ENCODE peak calls at places on chromosomes 5 and 9, in ten cellular contexts. Q is GM13977; B is T follicular helper cell; W is NCI-H2081; G is non-pigmented ciliary epithelial cell; S is progenitor cell of endocrine pancreas; A is activated CD4-positive, alpha-beta T cell treated with anti-CD3 and anti-CD28 coated beads for 1 hour; O is T-cell; Z is mesendoderm; X is ACHN. E is an unnamed sample.

GRCh38 chr9:107768224-107768623 is 278.7 kb upstream of the KLF4 start:
- DNase-seq in B (no peak), A (no peak), W (no peak), X (no peak), Q (no peak), S (no peak), G (no peak), O (no peak), Z (peak), E (no peak)

GRCh38 chr9:77284616-77285015 is 107.3 kb downstream of the VPS13A start:
- DNase-seq in B (no peak), S (no peak), G (no peak), A (no peak), O (no peak), X (no peak), W (no peak), Z (no peak), Q (no peak), E (no peak)

GRCh38 chr5:76204713-76205112 is 121.5 kb downstream of the SV2C start:
- DNase-seq in S (no peak), Q (no peak), Z (peak), A (no peak), G (no peak), B (no peak), W (no peak), X (no peak), O (no peak), E (no peak)

GRCh38 chr9:133836818-133837217 is 98.7 kb upstream of the SARDH start:
- DNase-seq in Z (no peak), Q (no peak), B (no peak), G (no peak), O (no peak), A (no peak), W (no peak), X (no peak), S (no peak), E (no peak)

GRCh38 chr5:121325930-121326329 is 525.8 kb upstream of the FTMT start:
- DNase-seq in W (no peak), Q (no peak), X (no peak), S (no peak), O (no peak), G (no peak), B (no peak), A (no peak), Z (no peak), E (no peak)

GRCh38 chr5:68339921-68340321 is 124.4 kb downstream of the PIK3R1 start:
- DNase-seq in B (no peak), O (no peak), Z (no peak), X (no peak), S (no peak), A (no peak), W (no peak), Q (no peak), G (no peak), E (no peak)

GRCh38 chr9:27665121-27665520 is 91.8 kb upstream of the C9orf72 start:
- DNase-seq in A (no peak), Z (no peak), O (no peak), G (no peak), B (no peak), Q (no peak), S (no peak), W (no peak), X (no peak), E (no peak)

GRCh38 chr5:160486573-160486972 is 64.9 kb downstream of the PTTG1 start:
- DNase-seq in O (peak), B (peak), A (no peak), Q (no peak), G (no peak), X (no peak), W (no peak), Z (no peak), S (no peak), E (no peak)

GRCh38 chr5:111075520-111075919 is 4.0 kb downstream of the TSLP start:
- DNase-seq in Z (peak), S (no peak), G (peak), A (no peak), Q (no peak), X (no peak), W (no peak), O (no peak), B (no peak), E (no peak)

GRCh38 chr5:83034552-83035181 is 42.5 kb downstream of the TMEM167A start:
- DNase-seq in A (no peak), G (no peak), W (no peak), Q (no peak), Z (no peak), S (no peak), B (no peak), O (no peak), X (no peak), E (no peak)

GRCh38 chr5:143635146-143635752 is 176.7 kb upstream of the HMHB1 start:
- DNase-seq in Z (no peak), A (no peak), B (no peak), Q (no peak), S (no peak), W (no peak), X (no peak), O (no peak), G (no peak), E (peak)

GRCh38 chr5:99543841-99544240 is 615.0 kb upstream of the CHD1 start:
- DNase-seq in Q (no peak), O (no peak), S (no peak), A (no peak), B (no peak), X (no peak), G (peak), Z (peak), W (no peak), E (no peak)

GRCh38 chr5:115843444-115844130 is 1.9 kb downstream of the AP3S1 start:
- DNase-seq in Z (no peak), S (no peak), A (no peak), B (no peak), W (no peak), O (no peak), Q (no peak), G (no peak), X (no peak), E (no peak)

GRCh38 chr9:70133253-70134208 is 89.9 kb downstream of the MAMDC2 start:
- DNase-seq in S (no peak), Z (no peak), B (no peak), A (no peak), W (no peak), O (no peak), Q (no peak), X (no peak), G (no peak), E (no peak)

GRCh38 chr9:19965336-19965735 is 176.5 kb upstream of the SLC24A2 start:
- DNase-seq in O (no peak), G (peak), Q (no peak), S (no peak), B (no peak), Z (no peak), W (no peak), X (no peak), A (no peak), E (no peak)

GRCh38 chr9:124443625-124444024 is 6.6 kb upstream of the ADGRD2 start:
- DNase-seq in Q (no peak), X (no peak), Z (no peak), A (no peak), O (no peak), S (no peak), B (no peak), G (no peak), W (no peak), E (no peak)